ENCODE peak calls at places on chromosomes 6 and 20, in four cellular contexts. M is IMR-90, F is HFF-Myc, U is heart left ventricle. Y is an unnamed sample.
A peak's percentile ranks its signal among the peaks of the same experiment; 100 is the strongest.

GRCh38 chr6:81718126-81718525 is 34.4 kb downstream of the TENT5A start:
- DNase-seq in U (no peak), M (no peak), F (no peak), Y (peak; percentile 15)

GRCh38 chr6:168007592-168008338 is 10.3 kb downstream of the KIF25 start:
- DNase-seq in M (peak; percentile 99), U (no peak), F (peak; percentile 96), Y (peak; percentile 98)

GRCh38 chr6:44053106-44053756 is 74.0 kb downstream of the MRPL14 start:
- DNase-seq in F (no peak), U (no peak), M (no peak), Y (no peak)

GRCh38 chr6:117440558-117441525 is 15.1 kb upstream of the ROS1 start:
- DNase-seq in M (peak; percentile 93), F (peak; percentile 98), U (no peak), Y (peak; percentile 98)

GRCh38 chr6:5215181-5215580 is 45.6 kb downstream of the LYRM4 start:
- DNase-seq in F (no peak), M (peak; percentile 55), U (no peak), Y (peak; percentile 41)

GRCh38 chr20:38307371-38308046 is 3.6 kb downstream of the BPI start:
- DNase-seq in U (no peak), F (no peak), M (peak; percentile 76), Y (peak; percentile 25)

GRCh38 chr20:13037727-13038126 is 29.0 kb downstream of the SPTLC3 start:
- DNase-seq in F (no peak), M (peak; percentile 22), U (no peak), Y (no peak)

GRCh38 chr20:1112908-1113307 is 5.5 kb upstream of the PSMF1 start:
- DNase-seq in M (no peak), U (no peak), F (no peak), Y (no peak)

GRCh38 chr6:142087950-142088857 is 44.5 kb upstream of the GJE1 start:
- DNase-seq in F (no peak), U (no peak), M (no peak), Y (no peak)

GRCh38 chr20:63191400-63191799 is 24.5 kb downstream of the YTHDF1 start:
- DNase-seq in U (no peak), M (peak; percentile 19), F (no peak), Y (no peak)

GRCh38 chr20:44702776-44703175 is 12.4 kb upstream of the CCN5 start:
- DNase-seq in U (peak; percentile 89), F (peak; percentile 63), M (peak; percentile 91), Y (peak; percentile 98)

GRCh38 chr20:37697314-37697713 is 3.5 kb downstream of the CTNNBL1 start:
- DNase-seq in M (no peak), F (no peak), U (no peak), Y (no peak)

GRCh38 chr20:38226553-38226952 is 34.0 kb downstream of the KIAA1755 start:
- DNase-seq in M (no peak), F (no peak), U (peak; percentile 5), Y (no peak)

GRCh38 chr6:44016131-44016870 is 111.0 kb downstream of the MRPL14 start:
- DNase-seq in U (no peak), F (no peak), M (peak; percentile 75), Y (peak; percentile 75)

GRCh38 chr20:63544958-63545516 is 2.5 kb downstream of the SRMS start:
- DNase-seq in M (no peak), F (no peak), U (no peak), Y (no peak)

GRCh38 chr6:156028310-156029131 is 572.9 kb upstream of the NOX3 start:
- DNase-seq in F (peak; percentile 26), M (no peak), U (no peak), Y (no peak)

GRCh38 chr20:1813101-1813529 is 82.1 kb upstream of the SIRPA start:
- DNase-seq in U (peak; percentile 87), M (peak; percentile 97), F (peak; percentile 42), Y (peak; percentile 90)

GRCh38 chr6:45148278-45148677 is 179.9 kb upstream of the RUNX2 start:
- DNase-seq in M (peak; percentile 2), F (no peak), U (no peak), Y (peak; percentile 73)

GRCh38 chr20:62583424-62583920 is 58.8 kb upstream of the SLCO4A1 start:
- DNase-seq in F (no peak), M (no peak), U (peak; percentile 13), Y (no peak)

GRCh38 chr20:59718071-59718470 is 113.7 kb downstream of the PHACTR3 start:
- DNase-seq in M (no peak), F (no peak), U (no peak), Y (no peak)

GRCh38 chr20:36574278-36575065 is 1.1 kb downstream of the TGIF2 start:
- DNase-seq in U (peak; percentile 60), M (peak; percentile 38), F (no peak), Y (peak; percentile 62)

GRCh38 chr6:7998103-7998725 is 66.0 kb downstream of the BLOC1S5 start:
- DNase-seq in F (no peak), U (no peak), M (peak; percentile 93), Y (peak; percentile 93)

GRCh38 chr6:87817226-87817625 is 115.2 kb upstream of the AKIRIN2 start:
- DNase-seq in M (no peak), U (no peak), F (no peak), Y (no peak)

GRCh38 chr6:117118490-117118889 is 146.9 kb upstream of the VGLL2 start:
- DNase-seq in U (no peak), F (no peak), M (no peak), Y (no peak)

GRCh38 chr6:150639823-150640331 is 40.2 kb downstream of the PLEKHG1 start:
- DNase-seq in U (no peak), M (no peak), F (no peak), Y (no peak)

GRCh38 chr20:36105731-36106226 is 48.8 kb upstream of the EPB41L1 start:
- DNase-seq in F (no peak), M (no peak), U (no peak), Y (no peak)

GRCh38 chr6:157323924-157324276 is 581 bp upstream of the TMEM242 start:
- DNase-seq in M (peak; percentile 81), U (peak; percentile 90), F (peak; percentile 31), Y (peak; percentile 83)

DNA sequence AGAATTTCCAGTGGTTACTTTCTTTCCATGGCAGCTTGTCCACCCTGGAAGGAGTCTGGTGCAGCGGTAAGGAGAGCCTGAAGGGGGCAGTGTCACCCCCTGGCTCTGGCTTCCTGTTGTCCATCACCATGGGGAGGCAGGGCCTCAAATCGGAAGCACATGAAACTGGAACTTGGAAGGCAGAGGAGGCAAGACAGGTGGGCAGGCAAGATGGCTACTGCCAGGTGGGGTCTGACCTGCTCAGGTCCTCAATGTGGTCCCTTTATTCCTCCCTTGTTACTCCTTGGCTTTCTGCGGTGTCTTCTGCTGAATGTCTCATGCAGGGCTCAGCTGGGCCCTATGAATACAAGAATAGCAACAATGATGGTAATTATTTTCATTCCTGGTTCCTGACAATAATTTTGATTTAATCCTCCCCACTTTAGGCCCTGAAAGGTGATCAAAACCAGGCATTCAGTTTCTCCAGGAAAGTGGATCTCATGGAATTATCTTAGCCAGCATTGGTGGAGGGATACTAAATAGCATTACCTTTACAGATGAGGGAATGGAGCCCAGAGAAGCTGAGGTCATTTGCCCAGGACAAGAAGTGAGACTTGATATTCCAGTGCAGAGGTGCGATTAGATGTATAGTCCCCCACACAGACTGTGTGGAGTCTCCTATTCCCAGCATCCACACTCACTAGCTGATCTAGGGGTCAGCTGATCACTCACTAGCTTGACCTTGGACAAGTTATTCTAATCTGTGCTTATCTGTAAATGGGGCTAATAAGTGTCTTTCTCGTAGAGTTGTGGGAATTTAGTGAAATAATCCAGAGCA is 17.6 kb upstream of the SNAI1 start:
- DNase-seq in F (no peak), U (peak; percentile 29), M (no peak), Y (no peak)
- TF ChIP-seq CTCF in F (peak; percentile 84), U (peak; percentile 16), M (peak; percentile 48), Y (peak; percentile 89)

DNA sequence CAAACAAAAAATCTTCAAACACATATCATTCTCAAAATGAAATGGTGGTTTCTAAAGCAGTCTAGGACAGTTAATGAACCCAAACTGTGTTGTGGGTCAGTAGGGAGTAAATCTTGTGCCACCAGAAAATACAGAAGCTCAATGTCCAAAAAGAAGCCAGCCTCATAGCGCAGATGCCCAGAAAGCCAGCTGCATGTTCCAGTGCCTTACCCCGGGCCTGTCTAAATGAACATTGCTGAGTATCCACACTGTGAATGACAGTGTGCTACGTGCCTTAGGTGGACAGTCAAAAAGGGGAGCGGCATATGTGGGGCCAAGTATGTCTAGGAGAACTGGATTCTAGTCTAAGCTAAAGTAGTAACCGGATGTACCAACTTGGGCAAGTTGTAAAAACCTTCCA is 10.9 kb downstream of the FYN start:
- DNase-seq in F (no peak), M (no peak), U (no peak), Y (no peak)
- H3K4me3 ChIP-seq in F (no peak overlapping the region), M (no peak overlapping the region), U (no peak overlapping the region), Y (no peak overlapping the region)

GRCh38 chr6:22826961-22827360 is 257.6 kb downstream of the HDGFL1 start:
- DNase-seq in F (no peak), M (peak; percentile 52), U (no peak), Y (no peak)

GRCh38 chr6:22830463-22830862 is 261.1 kb downstream of the HDGFL1 start:
- DNase-seq in U (no peak), F (no peak), M (no peak), Y (no peak)

GRCh38 chr6:22829070-22829469 is 259.7 kb downstream of the HDGFL1 start:
- DNase-seq in U (no peak), F (no peak), M (no peak), Y (no peak)

GRCh38 chr6:22827760-22828159 is 258.4 kb downstream of the HDGFL1 start:
- DNase-seq in F (no peak), U (no peak), M (peak; percentile 28), Y (no peak)

DNA sequence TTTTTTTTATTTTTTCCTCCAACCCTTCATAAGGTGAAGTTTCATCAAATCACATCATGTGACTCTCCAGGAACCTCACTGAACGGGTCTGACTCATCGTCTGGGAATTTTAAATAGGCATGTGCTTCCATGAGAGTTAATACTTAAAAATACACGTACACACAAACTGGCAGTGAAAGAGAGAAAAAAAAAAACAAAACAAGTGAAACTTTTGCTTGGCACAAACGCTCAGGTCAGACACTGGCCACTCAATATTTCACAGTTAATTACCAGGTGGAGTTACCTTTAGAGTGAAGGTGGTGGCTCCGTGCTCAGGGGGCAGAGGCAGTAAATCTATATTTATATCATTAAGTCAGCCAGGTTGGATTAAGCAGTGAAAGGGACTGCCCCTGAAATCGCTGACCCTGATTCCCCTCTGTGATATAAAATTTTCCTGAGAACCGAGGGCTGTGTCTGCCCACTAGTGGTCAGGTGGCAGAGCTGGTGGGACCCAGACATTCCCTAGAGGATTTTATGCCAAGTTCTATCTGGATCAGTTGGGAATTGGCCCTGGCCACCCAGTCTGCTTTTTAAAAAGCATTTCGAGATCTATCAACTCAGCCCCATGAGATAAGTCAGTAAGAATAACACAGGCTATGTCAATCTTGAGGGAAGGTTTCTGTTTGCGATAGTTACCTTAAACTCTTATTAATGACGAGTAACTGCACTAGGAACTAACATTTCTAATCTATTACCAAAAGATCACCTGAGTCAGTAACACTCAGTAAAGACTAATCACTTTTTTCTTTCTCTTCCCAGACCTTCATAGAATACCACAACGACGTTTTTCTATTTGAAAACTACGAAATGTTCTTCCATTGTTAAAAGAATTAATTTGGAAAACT is 259.1 kb downstream of the HDGFL1 start:
- DNase-seq in F (peak; percentile 85), M (peak; percentile 97), U (peak; percentile 35), Y (peak; percentile 94)
- TF ChIP-seq CTCF in F (peak; percentile 64), M (peak; percentile 64), U (peak; percentile 49), Y (peak; percentile 63)

GRCh38 chr20:51531141-51531710 is 11.3 kb downstream of the NFATC2 start:
- DNase-seq in U (no peak), F (no peak), M (peak; percentile 36), Y (no peak)
- H3K4me3 ChIP-seq in U (no peak overlapping the region), F (no peak overlapping the region), M (no peak overlapping the region), Y (no peak overlapping the region)